ENCODE peak calls at places on chromosome X, in four cellular contexts. A is K562, N is GM12878, Q is HepG2. E is an unnamed sample.

GRCh38 chrX:53666171-53666570 is 20.3 kb downstream of the HUWE1 start:
- DNase-seq in A (no peak), N (no peak), Q (no peak), E (no peak)

GRCh38 chrX:154986826-154987575 is 35.5 kb downstream of the F8 start:
- DNase-seq in A (no peak), N (no peak), Q (no peak), E (no peak)

GRCh38 chrX:64206556-64207162 is 1.2 kb upstream of the AMER1 start:
- DNase-seq in A (no peak), N (no peak), Q (no peak), E (no peak)

GRCh38 chrX:54931107-54931506 is 10.5 kb downstream of the TRO start:
- DNase-seq in A (no peak), N (no peak), Q (no peak), E (no peak)

GRCh38 chrX:107454302-107454701 is 4.8 kb downstream of the FRMPD3 start:
- DNase-seq in A (no peak), N (no peak), Q (no peak), E (no peak)

GRCh38 chrX:21657318-21658151 is 595 bp downstream of the KLHL34 start:
- DNase-seq in A (no peak), N (no peak), Q (no peak), E (no peak)

GRCh38 chrX:14362731-14363130 is 166.6 kb upstream of the GLRA2 start:
- DNase-seq in A (no peak), N (no peak), Q (no peak), E (no peak)

GRCh38 chrX:152530967-152531366 is 79.9 kb upstream of the GABRA3 start:
- DNase-seq in A (no peak), N (no peak), Q (no peak), E (no peak)

GRCh38 chrX:154370300-154370881 is 4.0 kb downstream of the FLNA start:
- DNase-seq in A (peak; percentile 15), N (no peak), Q (no peak), E (no peak)

GRCh38 chrX:13489451-13489850 is 80.0 kb upstream of the EGFL6 start:
- DNase-seq in A (no peak), N (no peak), Q (no peak), E (no peak)

GRCh38 chrX:140274761-140275525 is 229.9 kb downstream of the SOX3 start:
- DNase-seq in A (no peak), N (no peak), Q (no peak), E (no peak)

GRCh38 chrX:46180258-46180687 is 364.9 kb downstream of the ZNF674 start:
- DNase-seq in A (peak; percentile 11), N (peak; percentile 49), Q (peak; percentile 2), E (no peak)

GRCh38 chrX:38726596-38726995 is 74.7 kb upstream of the MID1IP1 start:
- DNase-seq in A (no peak), N (no peak), Q (no peak), E (no peak)

GRCh38 chrX:31497086-31497485 is 425.2 kb upstream of the FTHL17 start:
- DNase-seq in A (no peak), N (no peak), Q (no peak), E (no peak)

GRCh38 chrX:103607385-103608304 is at the start of gene TCEAL3:
- DNase-seq in A (no peak), N (no peak), Q (no peak), E (no peak)

GRCh38 chrX:67353651-67354370 is 190.0 kb upstream of the AR start:
- DNase-seq in A (no peak), N (no peak), Q (no peak), E (no peak)

GRCh38 chrX:135505356-135505755 is 15.1 kb upstream of the INTS6L start:
- DNase-seq in A (no peak), N (no peak), Q (no peak), E (no peak)

GRCh38 chrX:29746326-29746725 is 469.0 kb upstream of the MAGEB2 start:
- DNase-seq in A (no peak), N (no peak), Q (no peak), E (no peak)

GRCh38 chrX:78708171-78708570 is 39.3 kb upstream of the LPAR4 start:
- DNase-seq in A (no peak), N (no peak), Q (peak; percentile 1), E (peak; percentile 31)

GRCh38 chrX:143788265-143788664 is 67.7 kb upstream of the SPANXN2 start:
- DNase-seq in A (no peak), N (no peak), Q (no peak), E (peak; percentile 14)

GRCh38 chrX:153674219-153674851 is 722 bp upstream of the PNCK start:
- DNase-seq in A (no peak), N (no peak), Q (no peak), E (no peak)

GRCh38 chrX:70196961-70197805 is 19.9 kb downstream of the DGAT2L6 start:
- DNase-seq in A (peak; percentile 60), N (no peak), Q (peak; percentile 51), E (peak; percentile 71)

GRCh38 chrX:53086464-53086863 is 4.3 kb downstream of the TSPYL2 start:
- DNase-seq in A (no peak), N (no peak), Q (no peak), E (no peak)

GRCh38 chrX:149858592-149858991 is 22.4 kb upstream of the MAGEA8 start:
- DNase-seq in A (no peak), N (no peak), Q (no peak), E (no peak)

GRCh38 chrX:120813982-120814381 is 61.7 kb downstream of the CT47B1 start:
- DNase-seq in A (no peak), N (no peak), Q (no peak), E (no peak)

GRCh38 chrX:70219938-70220764 is 14.3 kb upstream of the AWAT1 start:
- DNase-seq in A (peak; percentile 38), N (no peak), Q (peak; percentile 80), E (no peak)

GRCh38 chrX:374566-374965 is 12.1 kb downstream of the PPP2R3B start:
- DNase-seq in A (no peak), N (no peak), Q (no peak), E (no peak)

GRCh38 chrX:48938721-48939416 is 18.5 kb downstream of the OTUD5 start:
- DNase-seq in A (no peak), N (peak; percentile 84), Q (no peak), E (no peak)

GRCh38 chrX:626745-627509 is 3.7 kb upstream of the SHOX start:
- DNase-seq in A (no peak), N (no peak), Q (no peak), E (no peak)

GRCh38 chrX:154488336-154489075 is 1.9 kb downstream of the SLC10A3 start:
- DNase-seq in A (no peak), N (no peak), Q (no peak), E (no peak)

GRCh38 chrX:144896323-144896722 is 351.0 kb upstream of the SPANXN1 start:
- DNase-seq in A (no peak), N (no peak), Q (no peak), E (no peak)

GRCh38 chrX:118685393-118685792 is 42.0 kb upstream of the IL13RA1 start:
- DNase-seq in A (no peak), N (no peak), Q (no peak), E (no peak)

GRCh38 chrX:136555694-136556093 is 23.7 kb downstream of the VGLL1 start:
- DNase-seq in A (no peak), N (no peak), Q (no peak), E (no peak)

DNA sequence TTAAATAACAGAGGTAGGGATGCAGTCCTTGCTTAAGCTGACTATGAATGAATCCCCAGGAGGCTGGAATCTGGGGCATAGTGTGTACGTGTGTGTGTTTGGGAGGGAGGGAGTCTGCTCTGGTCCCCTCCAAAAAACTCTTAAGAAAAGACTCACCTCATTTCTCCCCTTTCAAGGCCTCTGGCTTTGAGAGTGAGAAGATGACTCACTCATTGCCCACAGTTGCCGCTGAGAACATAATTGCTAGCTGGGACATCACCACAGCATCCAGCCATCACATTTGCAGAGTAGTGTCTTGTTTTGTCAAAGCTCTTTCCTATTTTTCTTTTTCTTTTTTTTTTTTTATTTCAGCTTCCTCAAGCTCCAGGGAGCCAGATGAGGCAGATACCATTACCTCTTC is 61.7 kb upstream of the LAS1L start:
- DNase-seq in A (peak; percentile 24), N (peak; percentile 43), Q (no peak), E (no peak)
- TF ChIP-seq FOXK2 in A (no peak), N (no peak), Q (no peak), E (no peak)

GRCh38 chrX:119685225-119686066 is 7.5 kb downstream of the SEPTIN6 start:
- DNase-seq in A (peak; percentile 46), N (no peak), Q (no peak), E (no peak)
- TF ChIP-seq FOXK2 in A (no peak), N (no peak), Q (no peak), E (no peak)

DNA sequence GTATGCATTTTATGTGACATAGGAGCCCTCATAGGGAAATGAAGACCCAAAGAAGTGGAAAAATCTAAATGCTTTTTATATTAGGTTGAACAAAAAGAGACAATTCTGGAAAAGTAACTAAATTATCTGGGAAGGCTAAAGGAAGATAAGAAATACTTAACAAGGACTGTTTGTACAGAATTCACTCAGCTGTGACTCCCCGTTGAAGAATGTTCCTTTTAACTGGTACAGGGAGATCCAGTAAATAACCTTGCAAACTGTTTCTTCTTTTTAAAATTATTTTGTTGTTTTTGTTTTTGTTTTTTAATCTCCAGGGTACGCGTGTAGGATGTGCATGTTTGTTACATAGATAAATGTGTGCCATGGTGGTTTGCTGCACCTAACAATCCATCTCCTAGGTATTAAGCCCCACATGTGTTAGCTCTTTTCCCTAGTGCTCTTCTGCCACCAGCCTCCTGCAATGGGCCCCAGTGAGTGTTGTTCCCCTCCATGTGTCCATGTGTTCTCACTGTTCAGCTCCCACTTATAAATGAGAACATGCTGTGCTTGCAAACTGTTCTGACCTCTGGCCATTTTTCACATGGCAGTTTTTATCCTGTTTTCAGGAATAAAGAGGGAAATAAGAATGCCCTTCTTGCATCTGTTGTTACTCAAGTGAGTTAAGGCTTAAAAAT is 81.7 kb downstream of the PWWP3B start:
- DNase-seq in A (no peak), N (no peak), Q (no peak), E (no peak)
- TF ChIP-seq FOXK2 in A (no peak), N (no peak), Q (no peak), E (no peak)

DNA sequence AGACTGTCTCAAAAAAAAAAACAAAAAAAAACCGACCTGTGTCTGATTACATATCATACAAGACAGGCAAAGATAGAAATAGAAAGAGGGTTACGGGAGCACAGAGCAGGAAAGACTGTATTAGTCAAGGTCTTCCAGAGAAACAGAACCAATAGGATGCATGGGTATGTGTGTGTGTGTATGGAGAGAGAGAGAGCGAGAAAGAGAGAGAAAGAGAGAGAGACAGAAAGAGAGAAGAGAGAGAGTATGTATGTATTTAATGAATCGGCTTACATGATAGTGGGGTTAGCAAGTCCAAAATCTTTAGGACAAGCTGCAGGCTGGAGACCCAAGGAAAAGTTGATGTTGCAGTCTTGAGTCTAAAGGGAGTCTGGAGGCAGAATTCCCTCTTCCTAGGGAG is 7.5 kb upstream of the DDX3X start:
- DNase-seq in A (no peak), N (no peak), Q (no peak), E (no peak)
- TF ChIP-seq FOXK2 in A (no peak), N (no peak), Q (no peak), E (no peak)

DNA sequence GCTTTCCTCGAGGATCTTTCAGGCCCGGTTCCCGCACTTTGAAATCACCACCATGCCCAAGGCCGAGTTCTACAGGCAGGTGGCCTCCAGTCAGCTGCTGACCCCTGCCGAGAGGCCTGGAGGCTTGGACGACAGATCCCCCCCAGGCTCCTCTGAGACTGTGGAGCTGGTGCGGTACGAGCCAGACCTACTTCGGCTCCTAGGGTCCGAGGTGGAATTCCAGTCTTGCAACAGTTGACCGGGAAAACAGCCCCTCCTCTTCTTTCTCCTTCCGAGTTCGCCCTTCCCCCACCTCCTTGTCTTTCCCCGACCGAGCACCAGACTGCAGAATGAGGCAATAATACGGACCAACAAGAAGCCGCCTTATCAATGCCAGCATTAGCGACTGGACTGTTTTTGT is 54.4 kb downstream of the ELF4 start:
- DNase-seq in A (no peak), N (no peak), Q (no peak), E (no peak)
- TF ChIP-seq FOXK2 in A (no peak), N (no peak), Q (no peak), E (no peak)

E was measured in HEK293T.